ENCODE peak calls at places on chromosomes 16 and 17, in five cellular contexts. Z is A549, O is HepG2, L is K562, N is GM12878. T is an unnamed sample.

GRCh38 chr16:3677994-3678393 is 23.5 kb downstream of the DNASE1 start:
- DNase-seq in Z (no peak), O (no peak), L (no peak), N (no peak), T (no peak)

GRCh38 chr17:1562178-1562643 is 381 bp downstream of the PITPNA start:
- DNase-seq in Z (no peak), O (no peak), L (peak), N (no peak), T (no peak)

GRCh38 chr16:79758615-79759346 is 158.2 kb upstream of the MAF start:
- DNase-seq in Z (peak), O (peak), L (no peak), N (no peak), T (no peak)

GRCh38 chr16:22216191-22216831 is 10.2 kb downstream of the EEF2K start:
- DNase-seq in Z (no peak), O (no peak), L (peak), N (no peak), T (no peak)

GRCh38 chr17:17060001-17060929 is 18.0 kb downstream of the MPRIP start:
- DNase-seq in Z (no peak), O (no peak), L (no peak), N (no peak), T (peak)

GRCh38 chr16:2470603-2471015 is 488 bp upstream of the NTN3 start:
- DNase-seq in Z (peak), O (no peak), L (no peak), N (no peak), T (no peak)

GRCh38 chr17:66835476-66835875 is 559 bp downstream of the CACNG5 start:
- DNase-seq in Z (no peak), O (no peak), L (no peak), N (no peak), T (no peak)

GRCh38 chr16:17294856-17295255 is 175.9 kb downstream of the XYLT1 start:
- DNase-seq in Z (no peak), O (no peak), L (no peak), N (no peak), T (no peak)

GRCh38 chr16:49755291-49755611 is 100.7 kb downstream of the ZNF423 start:
- DNase-seq in Z (peak), O (no peak), L (peak), N (no peak), T (no peak)

GRCh38 chr16:10339777-10340752 is 45.8 kb upstream of the ATF7IP2 start:
- DNase-seq in Z (peak), O (no peak), L (no peak), N (no peak), T (no peak)

GRCh38 chr17:16820979-16821543 is 131.0 kb downstream of the CCDC144A start:
- DNase-seq in Z (no peak), O (no peak), L (no peak), N (no peak), T (no peak)

DNA sequence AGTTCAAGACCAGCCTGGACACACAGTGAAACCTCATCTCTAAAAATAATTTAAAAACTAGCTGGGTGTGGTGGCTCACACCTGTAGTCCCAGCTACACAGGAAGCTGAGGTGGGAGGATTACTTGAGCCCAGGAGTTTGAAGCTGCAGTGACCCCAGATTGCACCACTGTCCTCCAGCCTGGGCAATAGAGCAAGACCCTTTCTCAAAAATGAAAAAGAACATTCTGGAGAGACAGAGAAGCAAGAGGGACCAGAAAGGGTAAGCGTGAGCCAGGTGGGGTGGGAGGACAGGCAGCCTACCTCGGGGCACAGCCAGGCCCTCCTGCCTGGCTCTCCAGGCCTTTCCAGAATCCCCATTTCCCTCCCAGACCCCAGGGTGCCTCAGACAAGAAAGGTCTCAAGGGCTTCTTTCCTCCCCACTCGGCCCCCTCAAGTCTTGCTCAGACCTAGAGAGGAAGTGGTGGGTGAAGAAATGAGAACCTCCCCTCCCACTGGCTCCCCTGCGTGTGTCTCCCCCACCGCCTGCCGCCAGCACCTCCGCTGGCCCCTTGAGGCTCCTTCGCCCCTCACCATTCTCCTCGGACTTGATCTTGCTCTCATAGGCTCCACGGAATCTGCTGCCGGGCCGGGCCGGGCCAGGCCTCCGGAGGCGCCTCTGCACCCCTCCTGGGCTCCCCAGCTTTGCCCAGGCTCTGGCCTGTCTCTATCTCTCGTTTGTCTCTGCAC is 501 bp downstream of the C16orf54 start:
- DNase-seq in Z (no peak), O (no peak), L (no peak), N (no peak), T (no peak)
- TF ChIP-seq ESRRA in Z (no peak), O (no peak), L (no peak), N (no peak), T (no peak)

DNA sequence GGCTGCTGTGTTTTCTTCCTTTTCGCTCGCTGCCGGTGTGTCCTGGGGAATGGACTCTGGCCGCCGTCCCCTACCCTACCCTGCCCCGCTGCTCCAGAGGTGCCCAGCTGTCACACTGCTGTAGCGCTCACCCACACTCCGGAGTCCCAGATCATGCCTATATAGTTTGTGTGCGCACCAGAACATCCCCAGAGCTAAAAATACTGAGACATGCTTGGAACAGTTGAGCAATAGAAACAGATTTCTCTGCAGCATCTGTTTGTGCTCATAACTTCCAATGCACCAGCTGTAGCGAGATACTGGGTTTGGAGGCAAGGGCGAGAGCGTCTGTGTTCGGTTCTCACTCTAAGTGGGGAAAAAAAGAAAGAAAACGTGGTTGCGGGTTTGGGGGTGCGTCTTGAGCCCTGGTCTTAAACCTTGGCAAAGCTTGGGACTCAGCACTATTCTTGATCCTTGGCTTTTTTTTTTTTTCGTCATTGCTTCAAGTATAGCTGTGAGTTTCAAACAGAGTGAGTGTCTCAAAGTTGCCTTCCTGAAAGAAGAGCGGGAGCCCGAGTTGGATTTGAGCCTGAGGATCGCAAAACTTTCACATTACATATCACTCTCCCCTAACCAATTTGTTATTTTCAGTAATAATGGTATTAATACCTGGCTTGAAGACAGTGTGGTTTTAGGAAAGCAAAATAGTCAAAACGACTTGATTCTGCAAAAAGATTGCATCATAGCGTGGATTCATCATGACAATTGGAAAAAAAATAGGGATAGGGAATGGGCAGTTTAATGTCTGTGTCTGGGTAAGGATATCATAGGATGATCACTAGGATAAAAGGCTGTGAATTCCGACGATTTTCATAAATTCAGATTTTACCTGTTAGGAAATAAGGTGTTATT is 620 bp downstream of the KCNJ2 start:
- DNase-seq in Z (no peak), O (no peak), L (no peak), N (no peak), T (no peak)
- TF ChIP-seq ESRRA in Z (no peak), O (no peak), L (no peak), N (no peak), T (no peak)

DNA sequence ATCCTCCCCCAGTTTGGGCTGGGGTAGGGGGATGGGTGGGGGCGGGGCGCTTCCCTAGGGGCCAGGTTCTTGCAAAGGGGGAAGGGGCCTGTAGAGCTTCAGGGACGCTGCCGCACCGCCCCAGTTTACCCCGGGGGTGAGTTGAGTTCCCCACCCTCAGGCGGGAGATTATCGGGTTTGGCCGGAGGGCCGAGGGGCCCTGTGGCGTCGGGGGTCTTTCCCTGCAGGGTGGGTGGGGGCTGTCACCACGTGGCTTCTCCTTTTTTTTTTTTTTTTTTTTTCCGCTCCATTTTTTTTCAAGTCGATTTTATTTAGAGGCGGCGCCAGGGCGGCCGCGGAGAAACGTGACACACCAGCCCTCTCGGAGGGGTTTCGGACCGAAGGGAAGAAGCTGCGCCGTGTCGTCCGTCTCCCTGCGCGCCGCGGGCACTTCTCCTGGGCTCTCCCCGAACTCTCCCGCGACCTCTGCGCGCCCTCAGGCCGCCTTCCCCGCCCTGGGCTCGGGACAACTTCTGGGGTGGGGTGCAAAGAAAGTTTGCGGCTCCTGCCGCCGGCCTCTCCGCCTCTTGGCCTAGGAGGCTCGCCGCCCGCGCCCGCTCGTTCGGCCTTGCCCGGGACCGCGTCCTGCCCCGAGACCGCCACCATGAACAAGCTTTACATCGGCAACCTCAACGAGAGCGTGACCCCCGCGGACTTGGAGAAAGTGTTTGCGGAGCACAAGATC is at the start of gene IGF2BP1:
- DNase-seq in Z (peak), O (peak), L (peak), N (no peak), T (peak)
- TF ChIP-seq ESRRA in Z (no peak), O (no peak), L (no peak), N (no peak), T (no peak)

DNA sequence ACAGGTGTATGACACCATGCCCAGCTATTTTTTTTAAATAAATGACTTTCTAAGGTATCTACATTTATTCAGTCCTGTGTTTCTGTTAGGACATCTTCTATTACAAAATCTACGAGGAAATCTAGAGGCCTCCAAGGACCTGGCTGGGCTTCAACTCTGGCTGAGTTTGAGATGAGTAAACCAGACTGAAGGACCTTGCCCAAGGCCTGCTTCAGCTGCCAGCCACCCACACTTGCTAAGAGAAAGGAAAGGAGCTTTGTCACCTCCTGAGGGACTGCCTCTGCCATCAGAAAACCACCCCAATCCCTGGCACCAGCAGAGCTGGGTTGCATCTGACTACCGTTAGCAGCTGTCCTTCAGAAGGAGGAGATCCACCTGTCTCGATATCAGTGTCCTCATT is 1.3 kb upstream of the MYO1D start:
- DNase-seq in Z (no peak), O (no peak), L (no peak), N (no peak), T (no peak)
- TF ChIP-seq ESRRA in Z (no peak), O (no peak), L (no peak), N (no peak), T (no peak)